ENCODE peak calls at places on chromosomes 12 and 14, in eight cellular contexts. B, G, V, N, K, E, T and D are unnamed samples.

GRCh38 chr14:33297565-33297964 is 358.9 kb downstream of the NPAS3 start:
- DNase-seq in G (no peak), K (no peak), T (no peak), V (no peak), E (no peak), B (no peak), N (no peak), D (peak; percentile 31)

GRCh38 chr12:120292661-120293531 is at the start of gene RNU4-1:
- DNase-seq in E (peak; percentile 65), K (peak; percentile 90), B (peak; percentile 46), T (peak; percentile 90), V (peak; percentile 63), G (peak; percentile 86), N (peak; percentile 99), D (peak; percentile 76)

GRCh38 chr12:28440209-28440608 is 250.0 kb downstream of the CCDC91 start:
- DNase-seq in B (no peak), K (no peak), V (no peak), T (peak; percentile 54), N (no peak), G (no peak), E (no peak), D (no peak)

GRCh38 chr14:90781876-90782275 is 34.4 kb downstream of the TTC7B start:
- DNase-seq in K (no peak), N (no peak), E (no peak), G (no peak), T (no peak), B (no peak), V (no peak), D (no peak)

GRCh38 chr12:107359382-107359781 is 266.0 kb upstream of the CRY1 start:
- DNase-seq in T (no peak), V (no peak), K (no peak), G (no peak), N (no peak), B (no peak), E (peak; percentile 20), D (no peak)

GRCh38 chr14:31219169-31219568 is 11.6 kb upstream of the HECTD1 start:
- DNase-seq in N (no peak), G (no peak), E (no peak), K (no peak), V (no peak), T (no peak), B (no peak), D (peak; percentile 78)

GRCh38 chr14:91415794-91416743 is 1.6 kb downstream of the CCDC88C start:
- DNase-seq in B (peak; percentile 36), K (no peak), G (peak; percentile 45), E (peak; percentile 67), N (no peak), T (peak; percentile 76), V (no peak), D (no peak)

GRCh38 chr12:3614806-3615466 is 123.9 kb downstream of the PRMT8 start:
- DNase-seq in T (no peak), G (no peak), K (no peak), V (no peak), B (no peak), N (peak; percentile 83), E (no peak), D (peak; percentile 38)

GRCh38 chr12:120013659-120014380 is 24.8 kb downstream of the BICDL1 start:
- DNase-seq in K (no peak), E (peak; percentile 54), G (no peak), V (no peak), T (no peak), N (no peak), B (no peak), D (no peak)

GRCh38 chr12:109387425-109388166 is 39.9 kb downstream of the MYO1H start:
- DNase-seq in B (no peak), T (peak; percentile 37), V (no peak), G (no peak), N (peak; percentile 84), E (no peak), K (no peak), D (no peak)

GRCh38 chr14:49879683-49880204 is 13.1 kb upstream of the ARF6 start:
- DNase-seq in B (no peak), E (no peak), T (peak; percentile 41), K (no peak), V (no peak), N (peak; percentile 74), G (peak; percentile 53), D (no peak)

GRCh38 chr12:114834621-114835020 is 150.6 kb upstream of the TBX3 start:
- DNase-seq in N (no peak), B (no peak), G (no peak), V (no peak), E (no peak), T (no peak), K (no peak), D (no peak)

GRCh38 chr14:77763316-77763715 is 2.4 kb upstream of the SNW1 start:
- DNase-seq in V (no peak), G (no peak), B (no peak), E (no peak), N (peak; percentile 49), T (no peak), K (no peak), D (no peak)

GRCh38 chr12:65302891-65303290 is 24.4 kb downstream of the MSRB3 start:
- DNase-seq in T (no peak), V (no peak), G (no peak), E (no peak), K (no peak), N (no peak), B (no peak), D (no peak)

GRCh38 chr12:86006727-86007126 is 132.6 kb downstream of the NTS start:
- DNase-seq in G (no peak), N (no peak), K (no peak), T (no peak), E (peak; percentile 3), B (no peak), V (no peak), D (no peak)

GRCh38 chr12:82651489-82651888 is 35.2 kb upstream of the TMTC2 start:
- DNase-seq in V (no peak), G (no peak), N (no peak), E (peak; percentile 79), T (no peak), K (no peak), B (no peak), D (no peak)

GRCh38 chr12:8899835-8900234 is 14.5 kb upstream of the PHC1 start:
- DNase-seq in E (no peak), T (no peak), V (no peak), G (no peak), B (no peak), K (no peak), N (no peak), D (no peak)